ENCODE peak calls at places on chromosomes 5 and 9, in five cellular contexts. L is BE2C, V is GM23338, M is endodermal cell, F is adrenal gland. S is an unnamed sample.

GRCh38 chr5:132011561-132012384 is at the start of gene ACSL6:
- DNase-seq in L (peak; percentile 61), V (peak; percentile 62), M (peak; percentile 81), F (peak; percentile 36), S (peak; percentile 8)

GRCh38 chr9:4828776-4829175 is 36.0 kb downstream of the RCL1 start:
- DNase-seq in L (no peak), V (no peak), M (no peak), F (peak; percentile 68), S (no peak)

GRCh38 chr9:97759611-97760288 is 62.6 kb upstream of the XPA start:
- DNase-seq in L (no peak), V (no peak), M (no peak), F (no peak), S (no peak)

GRCh38 chr9:72305102-72305546 is 59.9 kb downstream of the ZFAND5 start:
- DNase-seq in L (peak; percentile 72), V (peak; percentile 59), M (peak; percentile 75), F (peak; percentile 79), S (peak; percentile 92)

GRCh38 chr9:132948482-132949050 is 4.2 kb upstream of the TSC1 start:
- DNase-seq in L (no peak), V (no peak), M (peak; percentile 61), F (no peak), S (no peak)

GRCh38 chr5:14465086-14465485 is 116.5 kb upstream of the OTULINL start:
- DNase-seq in L (no peak), V (no peak), M (no peak), F (no peak), S (no peak)

GRCh38 chr5:52632281-52632680 is 155.4 kb upstream of the ITGA1 start:
- DNase-seq in L (no peak), V (no peak), M (no peak), F (no peak), S (no peak)

GRCh38 chr9:132776268-132776667 is 101.8 kb downstream of the AK8 start:
- DNase-seq in L (no peak), V (no peak), M (peak; percentile 30), F (peak; percentile 15), S (no peak)

GRCh38 chr9:124242331-124243194 is 15.2 kb upstream of the NEK6 start:
- DNase-seq in L (no peak), V (peak; percentile 79), M (peak; percentile 67), F (no peak), S (no peak)

GRCh38 chr9:124238546-124239140 is 19.1 kb upstream of the NEK6 start:
- DNase-seq in L (no peak), V (no peak), M (peak; percentile 21), F (no peak), S (no peak)

DNA sequence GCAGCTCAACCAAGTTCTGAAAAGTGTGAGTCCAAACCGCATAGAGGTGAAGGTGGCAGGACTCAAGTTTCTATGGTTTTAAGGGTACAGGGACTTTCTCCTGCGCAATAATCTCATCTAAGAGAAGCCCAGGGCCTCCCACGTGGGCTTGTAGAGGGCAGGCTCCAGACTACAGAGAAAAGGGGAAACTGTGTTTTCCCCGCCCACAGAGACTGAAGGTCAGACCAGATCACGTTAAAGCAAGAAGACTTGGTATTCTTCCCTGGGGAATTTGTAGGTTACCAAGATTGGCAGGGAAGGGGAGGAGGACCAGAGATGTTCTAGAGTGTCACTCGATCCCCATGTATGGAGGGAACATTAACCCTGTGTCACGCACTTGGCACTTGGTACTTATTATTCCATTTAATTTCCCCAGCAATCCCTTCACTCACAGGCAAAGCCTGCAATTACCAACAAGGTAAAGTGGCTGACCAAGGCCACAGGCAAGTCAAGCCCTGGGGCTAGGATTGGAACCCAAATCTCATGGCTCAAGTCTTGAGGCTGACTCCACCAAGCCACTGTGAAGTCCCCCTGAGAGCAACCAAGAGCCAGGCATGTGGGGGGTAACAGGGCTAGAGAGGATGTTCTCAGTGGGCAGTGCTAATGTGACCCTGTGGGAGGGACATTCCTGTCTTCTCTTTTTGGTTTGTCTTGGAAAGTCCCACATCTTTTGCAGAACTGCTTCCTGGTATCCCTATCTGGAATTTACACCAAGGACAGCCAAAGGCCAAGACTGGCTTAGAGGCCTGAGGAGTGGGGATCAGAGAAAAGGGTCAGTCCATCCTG is 18.3 kb upstream of the NEK6 start:
- DNase-seq in L (no peak), V (no peak), M (peak; percentile 50), F (no peak), S (no peak)
- H3K4me3 ChIP-seq in L (no peak overlapping the region), V (no peak overlapping the region), M (no peak overlapping the region), F (no peak overlapping the region), S (no peak overlapping the region)

DNA sequence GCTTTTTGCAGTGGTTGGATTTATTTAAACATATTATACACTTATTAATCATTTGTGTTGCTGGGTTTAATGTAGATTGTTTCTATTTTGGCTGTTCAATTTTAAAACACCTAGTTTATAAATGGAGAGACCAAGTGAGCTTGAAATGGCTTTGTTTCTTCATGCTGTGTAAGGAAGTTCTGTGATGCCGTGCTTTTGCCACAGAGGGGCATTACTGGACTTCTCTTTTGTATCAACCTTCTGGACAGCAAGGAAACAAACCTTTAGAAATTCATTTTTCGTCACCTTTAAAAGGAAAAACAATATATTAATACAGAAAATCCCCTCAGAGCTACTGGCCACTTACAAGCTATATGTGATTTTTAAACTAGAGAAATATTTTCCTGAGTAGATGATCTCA is 81.9 kb downstream of the DMRTA1 start:
- DNase-seq in L (no peak), V (peak; percentile 39), M (no peak), F (no peak), S (no peak)
- TF ChIP-seq CTCF in L (no peak), V (peak; percentile 60), M (peak; percentile 75), F (no peak), S (no peak)

DNA sequence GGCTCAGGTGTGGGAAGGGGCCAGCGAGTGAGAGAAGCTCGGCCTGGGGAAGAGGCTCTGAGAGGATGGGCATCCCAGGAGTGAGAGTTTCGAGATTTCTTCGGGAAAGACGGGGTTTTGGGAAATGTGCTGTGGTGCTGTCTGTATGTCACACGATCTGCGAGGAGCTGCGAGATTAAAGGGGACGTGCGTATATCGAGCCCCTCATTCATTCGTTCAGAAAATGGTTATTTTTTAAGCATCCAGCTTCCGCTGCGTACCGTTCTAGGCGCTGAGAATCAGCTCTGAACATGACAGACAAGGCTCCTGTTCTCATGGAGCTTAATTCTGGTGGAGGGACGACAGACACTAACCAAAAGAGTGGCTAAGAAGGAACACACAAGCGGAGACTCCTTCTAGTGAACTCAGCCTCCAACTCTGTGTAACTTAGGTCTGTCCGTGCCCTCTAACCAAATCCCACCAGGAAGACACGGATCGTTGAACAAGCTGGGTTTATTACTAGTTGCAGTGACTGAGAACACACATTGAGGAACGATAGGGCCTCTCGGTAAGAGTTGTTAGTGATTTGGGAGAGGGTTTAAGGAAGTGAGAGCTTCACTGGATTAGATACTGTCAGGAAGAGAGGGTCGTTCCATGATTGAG is 836 bp upstream of the FBXW11 start:
- DNase-seq in L (no peak), V (peak; percentile 15), M (peak; percentile 71), F (no peak), S (no peak)
- H3K4me1 ChIP-seq in L (peaks cover 9% of the 10 kb centered on the region), V (peaks cover 51% of the 10 kb centered on the region), M (peaks cover 19% of the 10 kb centered on the region), F (peaks cover 39% of the 10 kb centered on the region), S (no peaks in the 10 kb centered on the region)

GRCh38 chr5:76329346-76329745 is 73.7 kb upstream of the IQGAP2 start:
- DNase-seq in L (no peak), V (no peak), M (no peak), F (no peak), S (no peak)

GRCh38 chr5:76325326-76325725 is 77.8 kb upstream of the IQGAP2 start:
- DNase-seq in L (no peak), V (peak; percentile 18), M (no peak), F (no peak), S (no peak)

GRCh38 chr5:76331139-76331538 is 71.9 kb upstream of the IQGAP2 start:
- DNase-seq in L (no peak), V (peak; percentile 22), M (no peak), F (no peak), S (no peak)

GRCh38 chr5:76325876-76326491 is 77.1 kb upstream of the IQGAP2 start:
- DNase-seq in L (no peak), V (no peak), M (no peak), F (no peak), S (no peak)

DNA sequence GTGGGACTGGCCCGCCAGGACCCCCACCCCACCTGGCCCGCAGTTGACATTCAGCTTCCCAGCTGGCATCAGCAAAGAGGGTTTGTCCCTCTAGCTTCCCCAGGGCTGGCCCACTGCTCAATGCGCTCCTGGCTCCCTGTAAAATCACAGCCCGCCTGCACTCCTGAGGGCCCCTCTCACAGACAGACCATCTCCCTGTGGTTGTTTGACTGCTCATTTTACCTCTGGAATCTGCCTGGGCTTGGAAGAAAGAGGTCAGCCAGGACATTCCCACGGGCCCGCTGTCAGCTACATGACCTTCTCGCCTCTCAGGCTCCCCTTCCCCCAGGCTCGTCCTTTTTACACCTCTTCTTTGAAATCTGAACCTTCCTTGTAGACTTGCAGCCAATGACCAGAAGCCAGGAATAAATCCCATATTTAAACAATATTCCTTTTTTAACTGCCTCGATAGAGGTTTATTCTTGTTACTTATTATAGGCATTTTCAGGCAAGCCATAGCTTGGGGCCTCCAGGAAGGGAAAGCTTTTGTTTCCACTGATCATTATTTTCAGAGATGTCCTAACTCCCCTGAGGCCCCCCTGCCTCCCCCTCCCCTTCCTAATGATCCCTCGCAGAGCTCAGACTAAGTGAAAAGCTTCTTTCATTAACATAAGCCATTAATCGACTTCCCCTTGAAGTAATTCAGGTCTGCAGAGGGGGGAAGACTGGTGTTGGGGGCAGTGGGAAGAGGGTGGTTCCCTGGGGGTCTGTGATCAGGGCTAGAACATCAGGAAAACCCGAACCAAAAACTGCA is 76.3 kb upstream of the IQGAP2 start:
- DNase-seq in L (no peak), V (peak; percentile 72), M (peak; percentile 87), F (no peak), S (no peak)
- H3K4me3 ChIP-seq in L (no peak overlapping the region), V (peak overlapping the region; percentile 42), M (no peak overlapping the region), F (no peak overlapping the region), S (no peak overlapping the region)